ENCODE peak calls at places on chromosomes 1 and 21, in six cellular contexts. P is GF-D8, S is GM13976, C is ELR, A is astrocyte of the spinal cord, K is cardiac fibroblast. H is an unnamed sample.

GRCh38 chr1:232599178-232600041 is 30.5 kb downstream of the SIPA1L2 start:
- DNase-seq in P (no peak), S (no peak), C (no peak), K (no peak), A (no peak), H (no peak)

GRCh38 chr1:234893725-234894630 is 234.7 kb downstream of the TOMM20 start:
- DNase-seq in S (no peak), A (peak), K (peak), C (peak), P (no peak), H (peak)

GRCh38 chr21:25491267-25491666 is 116.0 kb downstream of the MRPL39 start:
- DNase-seq in K (no peak), P (no peak), A (no peak), C (no peak), S (no peak), H (no peak)

GRCh38 chr1:180881806-180882509 is 30.7 kb upstream of the KIAA1614 start:
- DNase-seq in A (peak), P (no peak), K (peak), S (peak), C (peak), H (peak)

GRCh38 chr1:15656464-15656863 is 27.7 kb upstream of the PLEKHM2 start:
- DNase-seq in A (no peak), S (no peak), K (no peak), P (no peak), C (no peak), H (no peak)

GRCh38 chr1:180962178-180962577 is 49.5 kb downstream of the KIAA1614 start:
- DNase-seq in K (no peak), C (no peak), S (no peak), P (no peak), A (no peak), H (no peak)

GRCh38 chr1:6489799-6490180 is 1.7 kb downstream of the PLEKHG5 start:
- DNase-seq in C (peak), P (peak), A (peak), K (peak), S (peak), H (peak)

GRCh38 chr1:27959792-27960603 is at the start of gene XKR8:
- DNase-seq in K (peak), P (no peak), C (peak), S (peak), A (peak), H (peak)

GRCh38 chr1:20192871-20193411 is 6.6 kb upstream of the PLA2G2C start:
- DNase-seq in K (no peak), A (no peak), S (no peak), P (no peak), C (no peak), H (no peak)

GRCh38 chr1:193367863-193368262 is 181.4 kb upstream of the B3GALT2 start:
- DNase-seq in C (no peak), A (no peak), S (no peak), P (no peak), K (no peak), H (no peak)

GRCh38 chr1:31238986-31239613 is 587 bp downstream of the NKAIN1 start:
- DNase-seq in A (peak), C (peak), S (peak), K (no peak), P (no peak), H (peak)

GRCh38 chr1:93804412-93804811 is 74.6 kb downstream of the DNTTIP2 start:
- DNase-seq in S (no peak), P (no peak), K (peak), A (peak), C (peak), H (no peak)

GRCh38 chr1:223765719-223766340 is 53.5 kb downstream of the CAPN2 start:
- DNase-seq in C (no peak), A (no peak), P (no peak), S (no peak), K (no peak), H (no peak)

GRCh38 chr1:25028910-25029599 is 99.0 kb upstream of the RUNX3 start:
- DNase-seq in A (no peak), S (no peak), P (no peak), C (no peak), K (no peak), H (no peak)

GRCh38 chr1:20589331-20590312 is 725 bp downstream of the CDA start:
- DNase-seq in C (no peak), P (peak), A (peak), S (no peak), K (peak), H (no peak)

GRCh38 chr21:40210251-40210650 is 343.0 kb downstream of the PCP4 start:
- DNase-seq in A (no peak), C (no peak), S (no peak), K (no peak), P (no peak), H (no peak)

GRCh38 chr1:32953495-32953894 is 11.1 kb downstream of the RNF19B start:
- DNase-seq in P (no peak), K (peak), S (no peak), A (peak), C (peak), H (no peak)

GRCh38 chr21:33441489-33442477 is 38.0 kb downstream of the TMEM50B start:
- DNase-seq in P (no peak), A (peak), C (peak), K (peak), S (peak), H (peak)

GRCh38 chr1:53145942-53146708 is 3.7 kb upstream of the SLC1A7 start:
- DNase-seq in A (peak), S (no peak), C (peak), K (peak), P (no peak), H (no peak)

GRCh38 chr1:8431028-8431427 is 113.1 kb downstream of the SLC45A1 start:
- DNase-seq in P (no peak), C (no peak), A (no peak), K (no peak), S (no peak), H (no peak)

GRCh38 chr21:37574751-37575150 is 208.2 kb downstream of the DYRK1A start:
- DNase-seq in C (no peak), S (no peak), K (no peak), P (no peak), A (no peak), H (no peak)

GRCh38 chr1:205810448-205811157 is 2.4 kb downstream of the SLC41A1 start:
- DNase-seq in P (no peak), S (no peak), K (peak), A (peak), C (peak), H (no peak)

GRCh38 chr1:181984006-181984405 is 77.5 kb downstream of the ZNF648 start:
- DNase-seq in C (no peak), S (no peak), P (no peak), A (no peak), K (no peak), H (no peak)

GRCh38 chr1:230280906-230281413 is 145.2 kb downstream of the PGBD5 start:
- DNase-seq in P (no peak), A (no peak), C (no peak), K (no peak), S (no peak), H (no peak)

GRCh38 chr1:214439352-214440119 is 111.9 kb downstream of the PTPN14 start:
- DNase-seq in A (peak), C (no peak), P (no peak), S (peak), K (peak), H (peak)

GRCh38 chr1:44775930-44776748 is 799 bp downstream of the RPS8 start:
- DNase-seq in C (peak), A (no peak), P (no peak), K (no peak), S (peak), H (no peak)

GRCh38 chr1:41493117-41493536 is 8.6 kb upstream of the EDN2 start:
- DNase-seq in C (peak), P (no peak), K (peak), A (peak), S (no peak), H (no peak)

GRCh38 chr21:33731447-33731846 is 89.1 kb downstream of the ITSN1 start:
- DNase-seq in A (no peak), C (peak), P (no peak), K (peak), S (no peak), H (no peak)

GRCh38 chr1:236030572-236030971 is 34.3 kb downstream of the NID1 start:
- DNase-seq in A (no peak), S (no peak), K (no peak), C (no peak), P (no peak), H (no peak)

GRCh38 chr1:36919491-36920145 is 114.7 kb downstream of the GRIK3 start:
- DNase-seq in P (no peak), K (no peak), A (no peak), C (no peak), S (no peak), H (no peak)

GRCh38 chr1:107670397-107670796 is 294.6 kb downstream of the VAV3 start:
- DNase-seq in P (no peak), C (no peak), A (no peak), S (no peak), K (no peak), H (no peak)

GRCh38 chr1:22223176-22223575 is 80.3 kb upstream of the WNT4 start:
- DNase-seq in C (no peak), S (no peak), P (no peak), A (no peak), K (no peak), H (no peak)

GRCh38 chr1:174809755-174810280 is 189.9 kb upstream of the CACYBP start:
- DNase-seq in P (no peak), S (no peak), C (no peak), A (no peak), K (no peak), H (no peak)

GRCh38 chr1:66012076-66012769 is 219.5 kb downstream of the PDE4B start:
- DNase-seq in A (no peak), S (no peak), C (no peak), P (no peak), K (no peak), H (no peak)

GRCh38 chr1:179770887-179771502 is 27.9 kb downstream of the FAM163A start:
- DNase-seq in K (no peak), C (peak), A (no peak), S (no peak), P (no peak), H (no peak)

GRCh38 chr21:42833439-42833815 is 45.9 kb downstream of the WDR4 start:
- DNase-seq in P (no peak), A (no peak), S (peak), K (peak), C (peak), H (peak)

GRCh38 chr1:48753293-48753692 is 23.4 kb downstream of the BEND5 start:
- DNase-seq in K (no peak), A (no peak), P (no peak), C (no peak), S (no peak), H (no peak)

GRCh38 chr1:205585169-205585834 is 46.5 kb downstream of the ELK4 start:
- DNase-seq in S (no peak), P (no peak), C (no peak), A (no peak), K (no peak), H (no peak)

GRCh38 chr1:188170446-188170845 is 1341.7 kb downstream of the PLA2G4A start:
- DNase-seq in S (no peak), K (no peak), A (no peak), P (no peak), C (no peak), H (no peak)

GRCh38 chr1:25666437-25666836 is 49.8 kb downstream of the MAN1C1 start:
- DNase-seq in S (no peak), K (no peak), C (no peak), P (no peak), A (no peak), H (no peak)

H was measured in GM20000.